ENCODE peak calls at places on chromosomes 5 and 9, in nine cellular contexts. I is transverse colon, A is suprapubic skin, Z is sigmoid colon, C is A549, Q is SK-N-SH, F is tibial nerve, R is upper lobe of left lung, T is stomach. L is an unnamed sample.

GRCh38 chr9:124771867-124772621 is 933 bp upstream of the NR6A1 start:
- DNase-seq in I (peak), A (peak), Z (no peak), C (peak), Q (peak), F (no peak), R (peak), T (peak), L (peak)

GRCh38 chr9:134291452-134291881 is 34.8 kb upstream of the RXRA start:
- DNase-seq in I (no peak), A (no peak), Z (no peak), C (no peak), Q (no peak), F (no peak), R (no peak), T (no peak), L (no peak)

GRCh38 chr5:67208403-67208802 is 11.8 kb upstream of the CD180 start:
- DNase-seq in I (no peak), A (no peak), Z (no peak), C (no peak), Q (no peak), F (no peak), R (peak), T (no peak), L (no peak)

GRCh38 chr5:35138232-35138631 is 90.5 kb upstream of the AGXT2 start:
- DNase-seq in I (no peak), A (no peak), Z (no peak), C (no peak), Q (no peak), F (no peak), R (no peak), T (no peak), L (no peak)

GRCh38 chr9:74951725-74952151 is 974 bp downstream of the C9orf40 start:
- DNase-seq in I (peak), A (peak), Z (peak), C (peak), Q (peak), F (no peak), R (peak), T (peak), L (peak)

GRCh38 chr5:96093340-96093739 is 131.7 kb upstream of the ELL2 start:
- DNase-seq in I (no peak), A (no peak), Z (no peak), C (no peak), Q (no peak), F (no peak), R (no peak), T (peak), L (no peak)

GRCh38 chr5:164296603-164297080 is 791.2 kb downstream of the MAT2B start:
- DNase-seq in I (no peak), A (no peak), Z (no peak), C (no peak), Q (no peak), F (no peak), R (no peak), T (no peak), L (no peak)

GRCh38 chr5:81125959-81126358 is 107.2 kb upstream of the CKMT2 start:
- DNase-seq in I (no peak), A (no peak), Z (peak), C (no peak), Q (no peak), F (no peak), R (no peak), T (no peak), L (peak)

GRCh38 chr5:93163010-93163663 is 417.9 kb downstream of the NR2F1-AS1 start:
- DNase-seq in I (no peak), A (no peak), Z (no peak), C (no peak), Q (no peak), F (no peak), R (no peak), T (no peak), L (no peak)

GRCh38 chr9:16134351-16134750 is 581.5 kb downstream of the CCDC171 start:
- DNase-seq in I (no peak), A (no peak), Z (no peak), C (no peak), Q (no peak), F (no peak), R (no peak), T (no peak), L (no peak)

GRCh38 chr5:151239237-151239861 is 13.6 kb upstream of the GM2A start:
- DNase-seq in I (peak), A (peak), Z (peak), C (peak), Q (peak), F (peak), R (peak), T (peak), L (peak)

GRCh38 chr9:98262056-98262455 is 6.6 kb upstream of the TBC1D2 start:
- DNase-seq in I (no peak), A (no peak), Z (no peak), C (no peak), Q (no peak), F (no peak), R (no peak), T (no peak), L (no peak)

GRCh38 chr9:127555830-127556820 is 56.0 kb upstream of the STXBP1 start:
- DNase-seq in I (peak), A (peak), Z (peak), C (peak), Q (no peak), F (no peak), R (no peak), T (peak), L (peak)

GRCh38 chr9:129895376-129896268 is 60.4 kb downstream of the USP20 start:
- DNase-seq in I (no peak), A (peak), Z (no peak), C (no peak), Q (no peak), F (no peak), R (no peak), T (no peak), L (no peak)

GRCh38 chr5:42377496-42377895 is 45.7 kb upstream of the GHR start:
- DNase-seq in I (no peak), A (no peak), Z (no peak), C (no peak), Q (no peak), F (no peak), R (no peak), T (no peak), L (no peak)

GRCh38 chr5:17966636-17967402 is 332.6 kb downstream of the TAF11L14 start:
- DNase-seq in I (no peak), A (no peak), Z (no peak), C (no peak), Q (no peak), F (no peak), R (peak), T (no peak), L (no peak)

GRCh38 chr5:39132792-39133191 is 58.6 kb upstream of the RICTOR start:
- DNase-seq in I (no peak), A (no peak), Z (no peak), C (peak), Q (no peak), F (no peak), R (no peak), T (no peak), L (no peak)

GRCh38 chr5:157388148-157388547 is 71.9 kb upstream of the NIPAL4 start:
- DNase-seq in I (no peak), A (no peak), Z (no peak), C (no peak), Q (peak), F (no peak), R (no peak), T (no peak), L (no peak)

GRCh38 chr9:106963684-106964083 is 100.7 kb downstream of the ZNF462 start:
- DNase-seq in I (no peak), A (no peak), Z (no peak), C (no peak), Q (no peak), F (no peak), R (no peak), T (no peak), L (no peak)

GRCh38 chr9:29701971-29702370 is 2128.7 kb upstream of the C9orf72 start:
- DNase-seq in I (no peak), A (no peak), Z (no peak), C (no peak), Q (no peak), F (no peak), R (no peak), T (no peak), L (no peak)

GRCh38 chr9:88781500-88782391 is 209.5 kb upstream of the S1PR3 start:
- DNase-seq in I (no peak), A (no peak), Z (no peak), C (no peak), Q (peak), F (no peak), R (no peak), T (no peak), L (peak)

GRCh38 chr5:83251849-83252248 is 174.5 kb downstream of the XRCC4 start:
- DNase-seq in I (no peak), A (no peak), Z (no peak), C (no peak), Q (no peak), F (no peak), R (no peak), T (no peak), L (no peak)

GRCh38 chr5:78886650-78887230 is 98.4 kb downstream of the ARSB start:
- DNase-seq in I (no peak), A (no peak), Z (no peak), C (peak), Q (peak), F (no peak), R (no peak), T (no peak), L (no peak)

GRCh38 chr9:108645520-108645919 is 210.3 kb downstream of the ACTL7B start:
- DNase-seq in I (no peak), A (no peak), Z (no peak), C (no peak), Q (no peak), F (no peak), R (no peak), T (no peak), L (no peak)

GRCh38 chr5:61641748-61642565 is 309.9 kb downstream of the ZSWIM6 start:
- DNase-seq in I (no peak), A (no peak), Z (no peak), C (no peak), Q (no peak), F (no peak), R (no peak), T (no peak), L (no peak)

GRCh38 chr9:137791947-137792346 is 85.6 kb upstream of the CACNA1B start:
- DNase-seq in I (no peak), A (no peak), Z (no peak), C (no peak), Q (no peak), F (no peak), R (no peak), T (no peak), L (no peak)

GRCh38 chr5:107766439-107766838 is 95.7 kb upstream of the EFNA5 start:
- DNase-seq in I (no peak), A (no peak), Z (no peak), C (no peak), Q (no peak), F (no peak), R (no peak), T (no peak), L (no peak)

GRCh38 chr5:115873392-115873791 is 31.7 kb downstream of the AP3S1 start:
- DNase-seq in I (no peak), A (no peak), Z (no peak), C (no peak), Q (no peak), F (no peak), R (no peak), T (no peak), L (no peak)

GRCh38 chr5:10691826-10692785 is 68.9 kb downstream of the DAP start:
- DNase-seq in I (no peak), A (no peak), Z (no peak), C (no peak), Q (no peak), F (no peak), R (no peak), T (no peak), L (no peak)

GRCh38 chr5:140159014-140159927 is 15.7 kb upstream of the CYSTM1 start:
- DNase-seq in I (no peak), A (no peak), Z (no peak), C (no peak), Q (no peak), F (no peak), R (no peak), T (no peak), L (no peak)

GRCh38 chr9:136089697-136090045 is 5.4 kb downstream of the NACC2 start:
- DNase-seq in I (no peak), A (no peak), Z (no peak), C (no peak), Q (peak), F (no peak), R (no peak), T (no peak), L (no peak)

GRCh38 chr5:146461319-146461718 is 14.2 kb downstream of the TCERG1 start:
- DNase-seq in I (no peak), A (no peak), Z (no peak), C (no peak), Q (no peak), F (no peak), R (no peak), T (no peak), L (no peak)

GRCh38 chr5:132962429-132962928 is 955 bp downstream of the AFF4 start:
- DNase-seq in I (peak), A (no peak), Z (no peak), C (peak), Q (peak), F (no peak), R (no peak), T (no peak), L (peak)
- TF ChIP-seq EP300 in I (no peak), A (no peak), Z (no peak), C (no peak), Q (no peak), F (peak), R (no peak), T (peak), L (no peak)

GRCh38 chr9:94613003-94613402 is 19.4 kb upstream of the FBP2 start:
- DNase-seq in I (no peak), A (no peak), Z (no peak), C (no peak), Q (no peak), F (no peak), R (no peak), T (no peak), L (no peak)
- TF ChIP-seq CTCF in I (no peak), A (no peak), Z (no peak), C (no peak), Q (no peak), F (no peak), R (no peak), T (no peak), L (no peak)

GRCh38 chr5:16935271-16936149 is 578 bp downstream of the MYO10 start:
- DNase-seq in I (peak), A (peak), Z (peak), C (peak), Q (peak), F (peak), R (peak), T (peak), L (peak)
- TF ChIP-seq EP300 in I (no peak), A (no peak), Z (no peak), C (no peak), Q (no peak), F (no peak), R (no peak), T (no peak), L (no peak)

DNA sequence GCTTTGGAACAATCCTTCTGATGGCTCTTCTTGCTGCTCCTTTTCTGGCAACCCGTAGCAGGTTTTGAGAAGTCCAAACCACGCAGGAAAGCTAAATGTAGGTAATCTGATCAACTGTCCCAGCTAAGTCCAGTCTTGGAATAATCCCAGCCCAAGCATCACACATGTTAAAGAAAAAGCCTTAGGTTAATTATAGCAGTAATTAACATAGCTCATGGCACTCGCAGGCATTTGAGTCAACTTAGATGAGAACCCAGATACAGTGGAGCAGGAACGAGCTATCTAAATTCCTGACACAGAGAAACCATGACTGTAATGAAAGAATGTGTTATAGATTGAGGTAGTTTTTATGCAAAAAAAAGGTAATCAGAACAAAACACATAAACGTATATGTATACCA is 844.8 kb downstream of the CDH9 start:
- DNase-seq in I (no peak), A (no peak), Z (no peak), C (no peak), Q (no peak), F (no peak), R (no peak), T (no peak), L (no peak)
- TF ChIP-seq CTCF in I (no peak), A (no peak), Z (no peak), C (no peak), Q (no peak), F (no peak), R (no peak), T (no peak), L (no peak)

GRCh38 chr5:114249838-114250237 is 112.0 kb upstream of the KCNN2 start:
- DNase-seq in I (no peak), A (no peak), Z (no peak), C (no peak), Q (no peak), F (no peak), R (no peak), T (no peak), L (no peak)
- TF ChIP-seq EP300 in I (no peak), A (no peak), Z (no peak), C (no peak), Q (no peak), F (no peak), R (no peak), T (no peak), L (no peak)

GRCh38 chr9:103152473-103152872 is 157.3 kb downstream of the CYLC2 start:
- DNase-seq in I (no peak), A (no peak), Z (no peak), C (no peak), Q (peak), F (no peak), R (no peak), T (no peak), L (no peak)
- TF ChIP-seq CTCF in I (no peak), A (no peak), Z (no peak), C (no peak), Q (no peak), F (no peak), R (no peak), T (no peak), L (no peak)

L was measured in ovary.